ENCODE peak calls at places on chromosomes 13 and 19, in eight cellular contexts. V, I, F, M, G, T, B and U are unnamed samples. For H3K27me3, the result is how much of the 10 kb centered on the place peaks cover.

GRCh38 chr19:4896372-4896771 is 6.3 kb downstream of the ARRDC5 start:
- DNase-seq in V (peak), I (no peak), F (no peak), M (no peak), G (no peak), T (no peak), B (no peak), U (no peak)

GRCh38 chr19:17447704-17448189 is 721 bp downstream of the TMEM221 start:
- DNase-seq in V (no peak), I (no peak), F (no peak), M (no peak), G (no peak), T (no peak), B (no peak), U (no peak)

GRCh38 chr19:35901854-35902661 is at the start of gene HCST:
- DNase-seq in V (peak), I (no peak), F (no peak), M (no peak), G (no peak), T (no peak), B (no peak), U (no peak)

GRCh38 chr19:35220315-35220921 is 8.1 kb downstream of the FAM187B start:
- DNase-seq in V (no peak), I (no peak), F (no peak), M (no peak), G (peak), T (no peak), B (no peak), U (no peak)

GRCh38 chr13:26022538-26023292 is 29.1 kb downstream of the SHISA2 start:
- DNase-seq in V (peak), I (no peak), F (peak), M (peak), G (peak), T (peak), B (no peak), U (peak)

GRCh38 chr19:49161987-49162386 is 4.4 kb downstream of the TRPM4 start:
- DNase-seq in V (peak), I (no peak), F (no peak), M (no peak), G (no peak), T (no peak), B (no peak), U (no peak)

GRCh38 chr13:46570273-46570672 is 17.3 kb downstream of the LRCH1 start:
- DNase-seq in V (no peak), I (no peak), F (no peak), M (no peak), G (no peak), T (no peak), B (no peak), U (no peak)

GRCh38 chr13:35140831-35141230 is 198.8 kb downstream of the NBEA start:
- DNase-seq in V (no peak), I (no peak), F (no peak), M (no peak), G (no peak), T (no peak), B (no peak), U (no peak)

GRCh38 chr19:3556978-3557460 is 367 bp downstream of the MFSD12 start:
- DNase-seq in V (peak), I (peak), F (no peak), M (no peak), G (no peak), T (no peak), B (no peak), U (no peak)

GRCh38 chr19:56144396-56144795 is 3.3 kb downstream of the ZNF444 start:
- DNase-seq in V (no peak), I (no peak), F (no peak), M (no peak), G (no peak), T (no peak), B (no peak), U (no peak)

GRCh38 chr19:6412111-6412999 is 12.3 kb downstream of the KHSRP start:
- DNase-seq in V (no peak), I (peak), F (no peak), M (no peak), G (peak), T (no peak), B (no peak), U (no peak)

GRCh38 chr13:48737689-48738088 is 84.0 kb downstream of the CYSLTR2 start:
- DNase-seq in V (no peak), I (no peak), F (no peak), M (no peak), G (no peak), T (no peak), B (no peak), U (no peak)

GRCh38 chr19:4866595-4867424 is 657 bp downstream of the PLIN3 start:
- DNase-seq in V (peak), I (peak), F (peak), M (peak), G (no peak), T (peak), B (no peak), U (no peak)

GRCh38 chr19:11447347-11448262 is 12.2 kb downstream of the PRKCSH start:
- DNase-seq in V (no peak), I (no peak), F (no peak), M (no peak), G (no peak), T (no peak), B (no peak), U (no peak)

GRCh38 chr19:38031423-38031770 is 124.4 kb downstream of the SIPA1L3 start:
- DNase-seq in V (peak), I (no peak), F (no peak), M (no peak), G (no peak), T (no peak), B (no peak), U (no peak)

GRCh38 chr13:89721216-89721615 is 1626.3 kb upstream of the MIR17HG start:
- DNase-seq in V (no peak), I (no peak), F (no peak), M (no peak), G (no peak), T (no peak), B (no peak), U (no peak)

GRCh38 chr19:18653853-18654252 is 17.0 kb downstream of the KLHL26 start:
- DNase-seq in V (no peak), I (no peak), F (no peak), M (no peak), G (no peak), T (no peak), B (no peak), U (no peak)

GRCh38 chr19:632228-633067 is 889 bp downstream of the POLRMT start:
- DNase-seq in V (peak), I (peak), F (no peak), M (no peak), G (peak), T (no peak), B (no peak), U (no peak)

GRCh38 chr13:80562423-80562822 is 221.5 kb upstream of the SPRY2 start:
- DNase-seq in V (no peak), I (no peak), F (no peak), M (no peak), G (no peak), T (no peak), B (no peak), U (no peak)

GRCh38 chr19:29833614-29834261 is 21.9 kb downstream of the CCNE1 start:
- DNase-seq in V (no peak), I (no peak), F (no peak), M (no peak), G (no peak), T (no peak), B (no peak), U (no peak)

GRCh38 chr13:110047511-110047910 is 259.4 kb downstream of the COL4A1 start:
- DNase-seq in V (peak), I (no peak), F (peak), M (no peak), G (no peak), T (no peak), B (peak), U (peak)

GRCh38 chr13:81406022-81406421 is 1065.1 kb upstream of the SPRY2 start:
- DNase-seq in V (no peak), I (no peak), F (no peak), M (no peak), G (no peak), T (no peak), B (no peak), U (no peak)

GRCh38 chr13:74040200-74040599 is 94.0 kb downstream of the KLF12 start:
- DNase-seq in V (peak), I (peak), F (no peak), M (no peak), G (peak), T (no peak), B (no peak), U (no peak)

GRCh38 chr19:28296506-28296905 is 916.4 kb downstream of the UQCRFS1 start:
- DNase-seq in V (no peak), I (no peak), F (no peak), M (no peak), G (no peak), T (no peak), B (no peak), U (no peak)

GRCh38 chr13:75508002-75508548 is 26.1 kb upstream of the TBC1D4 start:
- DNase-seq in V (no peak), I (no peak), F (no peak), M (no peak), G (no peak), T (no peak), B (no peak), U (no peak)

GRCh38 chr19:50678323-50678722 is 29.1 kb downstream of the C19orf81 start:
- DNase-seq in V (no peak), I (no peak), F (no peak), M (no peak), G (no peak), T (no peak), B (no peak), U (no peak)

GRCh38 chr19:52992109-52993004 is 21.4 kb upstream of the ERVV-1 start:
- DNase-seq in V (no peak), I (peak), F (peak), M (no peak), G (no peak), T (peak), B (no peak), U (no peak)

GRCh38 chr19:42281175-42282035 is 12.4 kb downstream of the CIC start:
- DNase-seq in V (peak), I (peak), F (peak), M (no peak), G (peak), T (peak), B (no peak), U (no peak)

GRCh38 chr19:45778010-45778671 is 4.1 kb downstream of the DMPK start:
- DNase-seq in V (no peak), I (no peak), F (peak), M (no peak), G (no peak), T (no peak), B (no peak), U (no peak)

GRCh38 chr13:48112896-48113525 is 18.1 kb upstream of the MED4 start:
- DNase-seq in V (peak), I (no peak), F (no peak), M (no peak), G (no peak), T (no peak), B (no peak), U (no peak)

GRCh38 chr19:41546386-41546789 is 29.6 kb upstream of the CEACAM21 start:
- DNase-seq in V (no peak), I (no peak), F (no peak), M (no peak), G (no peak), T (no peak), B (no peak), U (no peak)

GRCh38 chr13:92379371-92379770 is 847.2 kb upstream of the GPC6 start:
- DNase-seq in V (no peak), I (no peak), F (no peak), M (no peak), G (no peak), T (no peak), B (no peak), U (no peak)

GRCh38 chr13:35833031-35833430 is 298.2 kb downstream of the DCLK1 start:
- DNase-seq in V (no peak), I (no peak), F (no peak), M (no peak), G (no peak), T (no peak), B (no peak), U (no peak)

GRCh38 chr13:48318014-48318713 is 14.6 kb downstream of the RB1 start:
- DNase-seq in V (no peak), I (no peak), F (no peak), M (no peak), G (no peak), T (no peak), B (no peak), U (no peak)

GRCh38 chr19:19053508-19054314 is 10.1 kb upstream of the SLC25A42 start:
- DNase-seq in V (peak), I (peak), F (peak), M (no peak), G (peak), T (no peak), B (no peak), U (no peak)

GRCh38 chr13:25756916-25757315 is 294.9 kb downstream of the SHISA2 start:
- DNase-seq in V (no peak), I (peak), F (no peak), M (no peak), G (no peak), T (no peak), B (no peak), U (no peak)

DNA sequence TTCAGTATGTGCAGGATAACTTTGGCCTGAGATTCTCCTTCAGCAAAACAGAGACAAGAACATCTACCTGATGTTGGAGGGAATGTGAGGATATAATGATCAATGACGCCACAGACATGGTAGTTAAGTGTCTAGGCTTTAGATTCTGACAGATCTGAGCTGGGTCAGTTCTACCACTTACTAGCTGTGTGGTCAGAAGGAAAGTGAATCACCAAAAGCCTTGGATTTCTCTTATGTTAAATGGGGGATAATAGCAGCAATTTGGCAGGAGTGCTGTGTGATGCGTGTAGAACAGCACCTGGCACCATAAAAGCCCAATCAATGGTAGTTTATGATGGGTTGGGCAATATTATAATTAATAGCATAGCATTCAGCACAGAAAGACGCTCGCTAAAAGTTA is 41.7 kb downstream of the RXFP2 start:
- DNase-seq in V (peak), I (no peak), F (no peak), M (no peak), G (no peak), T (no peak), B (no peak), U (no peak)
- H3K4me3 ChIP-seq in V (no peak), I (no peak), F (no peak), M (no peak), G (no peak), T (no peak), B (no peak), U (no peak)

GRCh38 chr19:16148443-16149045 is 5.1 kb downstream of the HSH2D start:
- DNase-seq in V (no peak), I (no peak), F (no peak), M (no peak), G (no peak), T (no peak), B (no peak), U (no peak)
- H3K27me3 ChIP-seq in V (under half), I (under half), F (under half), M (under half), G (under half), T (under half), B (under half), U (under half)

DNA sequence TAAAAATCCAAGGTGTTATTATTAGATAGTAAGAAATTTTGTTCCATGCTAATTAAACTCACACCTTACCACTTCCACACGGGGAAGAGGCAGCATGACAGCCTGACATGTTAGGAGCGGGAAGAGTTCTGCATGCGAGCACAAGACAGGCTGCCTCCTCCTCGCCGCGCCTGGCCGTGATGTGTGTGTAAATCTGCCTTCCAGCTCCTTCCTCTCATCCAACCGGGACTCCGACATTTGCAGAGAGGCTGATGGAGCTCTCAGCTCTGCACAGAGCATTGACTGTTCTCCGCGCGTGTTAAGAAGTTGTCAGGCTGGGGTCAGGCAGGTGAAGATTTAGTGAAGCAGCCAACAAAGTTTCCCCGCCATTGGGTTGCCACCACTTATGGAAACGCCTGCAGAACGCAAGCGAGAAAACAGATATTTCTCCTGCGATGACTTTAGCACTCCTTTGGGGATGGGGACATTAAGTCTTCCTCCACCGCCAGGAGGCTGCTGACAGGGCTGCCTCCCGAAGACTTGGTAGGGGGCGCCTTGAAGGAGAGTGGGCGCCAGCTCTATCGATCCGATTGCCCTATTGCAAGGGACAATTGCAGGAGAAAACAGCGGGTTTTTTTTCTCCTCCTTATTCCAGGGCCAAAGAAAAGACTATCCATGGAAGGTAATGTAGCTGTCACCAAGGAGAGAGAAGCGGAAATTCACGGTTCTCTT is 213.8 kb upstream of the TSHZ3 start:
- DNase-seq in V (no peak), I (no peak), F (no peak), M (no peak), G (no peak), T (no peak), B (no peak), U (no peak)
- TF ChIP-seq CTCF in V (no peak), I (no peak), F (no peak), M (no peak), G (no peak), T (no peak), B (no peak), U (no peak)

GRCh38 chr13:23134542-23134941 is 46.2 kb upstream of the SGCG start:
- DNase-seq in V (no peak), I (no peak), F (no peak), M (no peak), G (no peak), T (no peak), B (no peak), U (no peak)

GRCh38 chr13:23129329-23129728 is 51.5 kb upstream of the SGCG start:
- DNase-seq in V (no peak), I (no peak), F (no peak), M (no peak), G (no peak), T (no peak), B (no peak), U (no peak)
- H3K4me3 ChIP-seq in V (no peak), I (no peak), F (no peak), M (no peak), G (no peak), T (no peak), B (no peak), U (no peak)

DNA sequence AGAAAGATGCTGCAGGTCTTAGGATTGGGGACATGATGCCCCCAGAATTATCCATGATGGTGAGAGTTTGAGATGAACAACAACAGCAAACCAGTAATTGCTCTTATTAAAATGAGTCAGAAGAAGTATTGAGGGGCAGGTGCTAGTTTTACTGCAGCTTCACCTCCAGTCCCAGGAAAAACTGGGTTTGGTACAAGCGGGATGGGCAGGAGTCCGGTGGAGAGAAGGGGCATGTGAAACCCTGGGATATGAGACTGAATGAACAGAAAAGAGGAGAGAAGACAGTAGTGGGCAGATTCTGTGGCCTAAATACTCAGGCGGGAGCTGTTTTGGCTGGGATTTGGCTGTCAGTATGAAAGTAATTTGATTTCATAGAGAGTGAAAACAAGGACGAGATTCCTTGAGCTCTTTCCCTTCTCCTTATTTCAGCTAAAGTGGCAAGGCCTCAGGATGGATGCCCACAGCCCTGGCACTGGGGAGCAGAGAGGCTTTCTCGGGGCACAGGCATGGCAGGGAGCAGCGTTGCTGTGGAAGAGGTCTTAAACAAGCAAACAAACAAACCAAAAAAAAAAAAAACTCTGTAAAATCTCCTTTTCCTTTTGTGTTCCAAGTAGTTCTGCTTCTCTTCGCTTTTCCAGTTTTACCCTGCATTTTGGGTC is 30.7 kb downstream of the NFIX start:
- DNase-seq in V (no peak), I (no peak), F (no peak), M (no peak), G (no peak), T (no peak), B (no peak), U (no peak)
- H3K27me3 ChIP-seq in V (under half), I (half or more), F (under half), M (under half), G (under half), T (under half), B (under half), U (under half)

GRCh38 chr13:58992478-58993042 is 1171.2 kb downstream of the DIAPH3 start:
- DNase-seq in V (no peak), I (no peak), F (no peak), M (no peak), G (no peak), T (no peak), B (no peak), U (no peak)
- TF ChIP-seq CTCF in V (no peak), I (no peak), F (no peak), M (no peak), G (no peak), T (no peak), B (no peak), U (no peak)

DNA sequence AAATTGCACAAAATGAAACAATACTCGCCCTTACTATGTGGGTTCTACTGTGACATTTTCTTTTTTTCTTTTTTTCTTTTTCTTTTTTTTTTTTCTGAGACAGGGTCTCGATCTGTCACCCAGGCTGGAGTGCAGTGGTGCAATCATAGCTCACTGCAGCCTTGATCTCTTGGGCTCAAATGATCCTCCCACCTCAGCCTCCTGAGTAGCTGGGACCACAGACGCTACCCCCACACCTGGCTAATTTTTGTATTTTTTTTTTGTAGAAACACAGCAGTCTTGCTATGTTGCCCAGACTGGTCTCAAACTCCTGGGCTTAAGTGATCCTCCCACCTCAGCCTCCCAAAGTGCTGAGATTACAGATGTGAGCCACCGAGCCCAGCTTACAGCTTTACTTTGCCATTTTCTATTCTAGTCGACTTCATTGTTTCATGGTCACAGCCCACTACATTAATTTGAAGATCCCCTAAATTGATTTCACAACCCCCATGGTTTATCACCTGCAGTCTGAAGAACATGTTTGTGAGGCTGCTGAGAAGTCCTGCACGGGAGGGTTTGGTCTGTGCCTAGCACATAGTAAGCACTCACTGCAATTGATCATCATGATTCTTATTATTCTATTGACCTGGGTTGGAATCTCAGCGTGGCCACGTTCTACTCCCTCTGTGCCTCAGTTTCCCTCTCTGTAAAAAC is 3.8 kb downstream of the BCL3 start:
- DNase-seq in V (no peak), I (no peak), F (no peak), M (no peak), G (no peak), T (no peak), B (no peak), U (no peak)
- H3K4me3 ChIP-seq in V (no peak), I (no peak), F (no peak), M (peak), G (no peak), T (peak), B (peak), U (no peak)

GRCh38 chr19:1756264-1756663 is 3.0 kb downstream of the ONECUT3 start:
- DNase-seq in V (no peak), I (no peak), F (no peak), M (no peak), G (no peak), T (no peak), B (no peak), U (no peak)
- H3K27me3 ChIP-seq in V (half or more), I (half or more), F (under half), M (half or more), G (under half), T (half or more), B (half or more), U (half or more)